ENCODE peak calls at places on chromosome 4, in eight cellular contexts. J is CD8-positive, alpha-beta T cell; V is IMR-90; M is GM23248; C is endodermal cell; E is mammary epithelial cell; Z is right atrium auricular region; F is cardiac muscle cell. P is an unnamed sample. For H3K9me3, the result is how much of the 10 kb centered on the place peaks cover.

GRCh38 chr4:101019941-101020401 is 327.4 kb downstream of the PPP3CA start:
- DNase-seq in C (peak), E (peak), V (peak), F (no peak), Z (no peak), M (no peak), J (no peak), P (peak)

GRCh38 chr4:158282252-158282651 is 72.0 kb downstream of the TMEM144 start:
- DNase-seq in V (peak), Z (no peak), C (no peak), F (peak), J (no peak), E (peak), M (peak), P (no peak)

GRCh38 chr4:138728566-138728965 is 287.0 kb upstream of the NOCT start:
- DNase-seq in E (no peak), J (no peak), F (no peak), M (no peak), C (no peak), Z (no peak), V (no peak), P (no peak)

GRCh38 chr4:1469043-1469442 is 62.8 kb upstream of the NKX1-1 start:
- DNase-seq in J (no peak), F (no peak), C (no peak), M (no peak), E (no peak), Z (no peak), V (no peak), P (no peak)

GRCh38 chr4:38523524-38524448 is 140.2 kb upstream of the KLF3 start:
- DNase-seq in C (no peak), V (no peak), J (no peak), M (no peak), F (no peak), Z (no peak), E (peak), P (no peak)

GRCh38 chr4:79597266-79597665 is 189.2 kb upstream of the GK2 start:
- DNase-seq in V (peak), E (no peak), Z (no peak), C (no peak), J (no peak), M (peak), F (no peak), P (no peak)

GRCh38 chr4:118760493-118760892 is 75.3 kb downstream of the METTL14 start:
- DNase-seq in V (no peak), M (no peak), F (no peak), J (no peak), C (no peak), Z (no peak), E (no peak), P (no peak)

GRCh38 chr4:98930311-98930865 is 1.5 kb upstream of the EIF4E start:
- DNase-seq in F (no peak), C (no peak), Z (no peak), J (no peak), E (no peak), M (no peak), V (no peak), P (no peak)

GRCh38 chr4:48139688-48140087 is 5.6 kb upstream of the TXK start:
- DNase-seq in C (no peak), J (peak), E (no peak), V (peak), Z (no peak), M (peak), F (no peak), P (no peak)

GRCh38 chr4:630661-631060 is 5.3 kb downstream of the PDE6B start:
- DNase-seq in C (no peak), M (no peak), V (no peak), E (no peak), Z (no peak), F (no peak), J (no peak), P (no peak)

GRCh38 chr4:78222575-78223186 is 165.6 kb downstream of the FRAS1 start:
- DNase-seq in C (peak), E (no peak), V (no peak), F (no peak), J (no peak), M (no peak), Z (no peak), P (no peak)

GRCh38 chr4:141849367-141849766 is 213.0 kb downstream of the IL15 start:
- DNase-seq in C (no peak), V (no peak), Z (no peak), J (no peak), E (no peak), F (no peak), M (no peak), P (no peak)

GRCh38 chr4:90127223-90127705 is at the start of gene CCSER1:
- DNase-seq in F (peak), Z (peak), C (peak), M (peak), J (peak), E (peak), V (peak), P (peak)

GRCh38 chr4:159106636-159107035 is 3.8 kb downstream of the RAPGEF2 start:
- DNase-seq in V (peak), E (no peak), Z (no peak), C (no peak), F (no peak), J (no peak), M (no peak), P (no peak)

DNA sequence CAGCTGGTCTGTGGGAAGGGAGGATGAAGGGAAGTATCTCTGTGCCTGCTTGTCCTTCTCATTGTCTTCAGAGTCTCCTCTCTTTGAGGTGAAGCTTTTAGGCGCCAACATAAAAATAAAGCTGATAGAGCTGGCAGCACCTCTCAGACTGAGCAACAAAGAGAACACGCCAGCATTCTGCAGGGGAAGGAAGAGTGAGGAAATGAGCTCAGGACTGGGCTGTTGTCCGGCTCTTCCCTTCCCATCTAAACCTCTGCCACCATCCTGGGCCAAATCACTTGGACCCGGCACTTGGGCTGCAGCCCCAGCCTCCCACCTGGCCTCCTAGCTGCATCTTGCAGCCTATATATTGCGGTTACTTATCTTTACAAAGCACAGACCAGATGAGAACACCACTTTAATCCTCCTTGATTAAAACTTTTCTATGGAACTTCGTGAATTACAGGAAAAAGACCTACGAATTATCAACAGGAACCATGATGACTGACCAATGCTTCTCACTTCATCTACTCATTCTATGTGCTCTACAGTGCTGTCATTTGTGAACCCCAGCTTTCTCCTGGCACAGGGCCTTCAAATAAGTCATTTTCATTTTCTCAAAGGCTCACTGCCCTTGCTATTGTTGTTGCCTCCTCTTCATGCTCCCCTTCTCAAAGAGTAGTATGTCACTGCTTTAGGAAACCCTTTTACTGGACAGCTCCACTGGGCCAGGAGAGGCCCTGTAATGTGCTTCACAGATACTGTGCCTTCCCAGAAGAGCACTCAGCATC is 476.5 kb upstream of the HS3ST1 start:
- DNase-seq in C (no peak), M (no peak), V (no peak), E (no peak), F (peak), J (no peak), Z (no peak), P (no peak)
- H3K9me3 ChIP-seq in C (under half), M (under half), V (under half), E (under half), F (under half), J (under half), Z (under half), P (under half)

DNA sequence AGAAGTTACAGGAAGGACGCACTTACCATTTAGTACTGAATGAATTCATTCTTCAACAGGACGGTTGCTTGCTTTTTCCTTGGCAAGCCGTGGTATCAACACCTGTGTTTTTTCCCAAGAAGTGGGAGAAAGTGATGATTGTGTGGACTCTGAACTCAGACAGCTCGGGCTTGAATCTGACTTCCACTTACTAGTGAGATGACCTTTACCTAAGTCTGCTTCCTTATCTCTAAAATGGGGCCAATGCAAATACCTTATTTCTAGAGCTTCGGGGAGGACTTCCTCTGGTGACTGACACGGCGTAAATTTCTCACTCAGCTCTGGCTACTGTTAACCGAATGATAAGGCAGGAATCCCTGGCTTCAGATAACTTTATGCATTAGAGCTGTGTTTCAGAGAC is 146.8 kb upstream of the RBPJ start:
- DNase-seq in V (no peak), J (no peak), F (no peak), C (no peak), Z (no peak), E (no peak), M (no peak), P (no peak)
- H3K9me3 ChIP-seq in V (under half), J (under half), F (under half), C (under half), Z (under half), E (under half), M (under half), P (under half)

GRCh38 chr4:4364061-4364460 is 22.8 kb upstream of the NSG1 start:
- DNase-seq in M (no peak), E (no peak), Z (no peak), F (no peak), J (no peak), V (no peak), C (no peak), P (no peak)
- H3K9me3 ChIP-seq in M (under half), E (under half), Z (under half), F (under half), J (under half), V (under half), C (under half), P (under half)

GRCh38 chr4:167730769-167731168 is 361.6 kb upstream of the ANXA10 start:
- DNase-seq in F (no peak), C (no peak), M (no peak), E (no peak), J (no peak), Z (no peak), V (no peak), P (no peak)
- H3K9me3 ChIP-seq in F (under half), C (under half), M (under half), E (under half), J (under half), Z (under half), V (under half), P (under half)

DNA sequence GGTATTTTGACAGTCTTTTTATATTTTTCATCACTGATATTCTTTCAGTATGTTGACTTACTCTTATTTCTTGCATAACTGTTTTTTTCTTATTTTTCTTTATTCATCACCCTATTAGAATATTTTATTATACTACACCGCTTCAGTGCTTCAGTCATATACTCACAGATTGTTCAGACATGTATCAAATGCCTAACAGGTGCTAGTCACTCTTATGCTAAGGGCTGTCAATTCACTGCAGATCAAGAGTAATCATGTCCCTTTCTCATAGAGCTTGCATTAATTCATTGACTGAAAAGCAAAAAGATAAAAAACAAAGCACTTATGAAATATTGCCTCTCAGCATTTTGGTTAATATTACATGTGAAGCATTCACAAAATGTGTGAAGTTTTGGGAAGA is 1435.6 kb downstream of the STIM2 start:
- DNase-seq in E (no peak), C (no peak), F (no peak), V (no peak), Z (no peak), J (no peak), M (no peak), P (no peak)
- H3K9me3 ChIP-seq in E (under half), C (under half), F (under half), V (under half), Z (under half), J (under half), M (under half), P (under half)

GRCh38 chr4:85722401-85722800 is 247.5 kb downstream of the ARHGAP24 start:
- DNase-seq in M (no peak), J (no peak), Z (no peak), V (no peak), C (no peak), F (no peak), E (no peak), P (no peak)

GRCh38 chr4:85717847-85718246 is 242.9 kb downstream of the ARHGAP24 start:
- DNase-seq in Z (no peak), C (no peak), M (peak), J (no peak), F (no peak), E (no peak), V (no peak), P (no peak)

GRCh38 chr4:85717366-85717765 is 242.4 kb downstream of the ARHGAP24 start:
- DNase-seq in M (peak), C (no peak), Z (no peak), E (no peak), V (no peak), F (no peak), J (no peak), P (no peak)

GRCh38 chr4:85722806-85723205 is 247.9 kb downstream of the ARHGAP24 start:
- DNase-seq in C (no peak), F (no peak), Z (no peak), V (no peak), M (peak), E (no peak), J (no peak), P (no peak)

GRCh38 chr4:85720736-85721135 is 245.8 kb downstream of the ARHGAP24 start:
- DNase-seq in F (no peak), E (peak), J (no peak), M (peak), Z (no peak), V (peak), C (no peak), P (no peak)
- H3K9me3 ChIP-seq in F (under half), E (under half), J (under half), M (under half), Z (under half), V (under half), C (under half), P (under half)